ENCODE peak calls at places on chromosomes 12 and 14, in nine cellular contexts. W is nephron progenitor cell, D is iris pigment epithelial cell, E is GM06990, Z is kidney tubule cell, L is ovary, N is HCEC 1CT, Q is retina, X is iPS DF 6.9. I is an unnamed sample.

GRCh38 chr14:76050797-76051392 is 65.3 kb downstream of the IFT43 start:
- DNase-seq in E (no peak), W (peak), Z (peak), L (no peak), X (peak), N (peak), D (peak), Q (peak), I (no peak)

GRCh38 chr14:99982449-99983250 is 82.6 kb upstream of the EVL start:
- DNase-seq in L (peak), X (peak), D (peak), N (peak), W (peak), Q (peak), Z (peak), E (no peak), I (no peak)

GRCh38 chr12:121423682-121424631 is 24.0 kb downstream of the RNF34 start:
- DNase-seq in Q (no peak), Z (no peak), X (no peak), E (no peak), D (no peak), N (no peak), W (no peak), L (no peak), I (no peak)

GRCh38 chr12:13095266-13095995 is 8.0 kb downstream of the GSG1 start:
- DNase-seq in E (no peak), D (no peak), Z (peak), Q (peak), W (no peak), X (no peak), N (no peak), L (no peak), I (no peak)

GRCh38 chr12:131082795-131083194 is 129.1 kb downstream of the ADGRD1 start:
- DNase-seq in Z (no peak), X (no peak), D (no peak), Q (no peak), L (no peak), E (no peak), N (no peak), W (no peak), I (no peak)

GRCh38 chr12:27952510-27952909 is 20.0 kb downstream of the PTHLH start:
- DNase-seq in E (no peak), X (no peak), L (no peak), Z (no peak), N (no peak), Q (no peak), W (no peak), D (no peak), I (no peak)

GRCh38 chr12:3042826-3043225 is 34.4 kb upstream of the TSPAN9 start:
- DNase-seq in X (no peak), D (no peak), E (no peak), W (no peak), Q (no peak), N (no peak), Z (no peak), L (no peak), I (no peak)

GRCh38 chr14:90624228-90624627 is 192.0 kb downstream of the TTC7B start:
- DNase-seq in N (peak), D (peak), E (no peak), L (no peak), X (no peak), Q (no peak), W (no peak), Z (peak), I (no peak)

GRCh38 chr12:123891516-123892179 is 81.0 kb downstream of the CCDC92 start:
- DNase-seq in W (no peak), Z (no peak), X (no peak), D (peak), E (no peak), L (no peak), N (no peak), Q (peak), I (no peak)